ENCODE peak calls at places on chromosomes 2 and 18, in four cellular contexts. R is brain microvascular endothelial cell, W is gastrocnemius medialis, N is HCT116. E is an unnamed sample.

GRCh38 chr18:3538456-3538855 is 88.5 kb downstream of the TGIF1 start:
- DNase-seq in W (no peak), R (no peak), N (no peak), E (no peak)

GRCh38 chr2:232013701-232014353 is 52.3 kb downstream of the DIS3L2 start:
- DNase-seq in W (no peak), R (peak), N (no peak), E (peak)

GRCh38 chr2:26922638-26923466 is 47.6 kb upstream of the MAPRE3 start:
- DNase-seq in R (peak), W (peak), N (peak), E (peak)

GRCh38 chr2:171441470-171441869 is 7.4 kb downstream of the DCAF17 start:
- DNase-seq in W (no peak), R (no peak), N (no peak), E (no peak)

GRCh38 chr2:195343540-195343939 is 313.5 kb upstream of the SLC39A10 start:
- DNase-seq in W (no peak), N (no peak), R (no peak), E (no peak)

GRCh38 chr2:26352892-26353291 is 6.3 kb upstream of the ADGRF3 start:
- DNase-seq in W (no peak), N (peak), R (peak), E (no peak)

GRCh38 chr2:161243873-161244272 is 64.4 kb upstream of the PSMD14 start:
- DNase-seq in W (no peak), R (no peak), N (no peak), E (no peak)

GRCh38 chr2:1993711-1994682 is 249.7 kb upstream of the PXDN start:
- DNase-seq in W (no peak), N (no peak), R (peak), E (no peak)

GRCh38 chr2:223835701-223836532 is 1.5 kb downstream of the AP1S3 start:
- DNase-seq in W (no peak), N (no peak), R (no peak), E (no peak)

GRCh38 chr2:162058973-162059668 is 14.9 kb downstream of the DPP4 start:
- DNase-seq in R (no peak), W (no peak), N (no peak), E (no peak)

GRCh38 chr2:170930132-170931109 is 1.4 kb downstream of the GORASP2 start:
- DNase-seq in N (peak), W (no peak), R (peak), E (no peak)

E was measured in psoas muscle.